ENCODE peak calls at places on chromosome 14, in eight cellular contexts. One of them, this sample, is unnamed.

GRCh38 chr14:59187802-59188460 is 536 bp upstream of the DAAM1 start:
- ATAC-seq in activated naive CD8-positive, alpha-beta T cell treated with anti-CD3 and anti-CD28 coated beads, Interleukin-2, amount 50 U/mL, for 24 hours: peak; percentile 4
- ATAC-seq in left lung: peak; percentile 25
- ATAC-seq in gastroesophageal sphincter: peak; percentile 49
- ATAC-seq in naive thymus-derived CD8-positive, alpha-beta T cell: peak; percentile 16
- ATAC-seq in stimulated activated effector memory CD8-positive, alpha-beta T cell treated with anti-CD3 and anti-CD28 coated beads, Interleukin-12 subunit alpha, Interleukin-12 subunit beta, amount 100 ng/mL, for 72 hours: peak; percentile 36
- ATAC-seq in upper lobe of left lung: peak; percentile 45
- ATAC-seq in RWPE2: peak; percentile 21
- ATAC-seq in this sample: peak; percentile 15

GRCh38 chr14:70186826-70187483 is 1.8 kb downstream of the SLC8A3 start:
- ATAC-seq in RWPE2: no peak
- ATAC-seq in upper lobe of left lung: no peak
- ATAC-seq in naive thymus-derived CD8-positive, alpha-beta T cell: no peak
- ATAC-seq in left lung: no peak
- ATAC-seq in gastroesophageal sphincter: no peak
- ATAC-seq in activated naive CD8-positive, alpha-beta T cell treated with anti-CD3 and anti-CD28 coated beads, Interleukin-2, amount 50 U/mL, for 24 hours: no peak
- ATAC-seq in stimulated activated effector memory CD8-positive, alpha-beta T cell treated with anti-CD3 and anti-CD28 coated beads, Interleukin-12 subunit alpha, Interleukin-12 subunit beta, amount 100 ng/mL, for 72 hours: peak; percentile 31
- ATAC-seq in this sample: peak; percentile 22

GRCh38 chr14:70563417-70563816 is 28.6 kb upstream of the ADAM20 start:
- ATAC-seq in naive thymus-derived CD8-positive, alpha-beta T cell: no peak
- ATAC-seq in stimulated activated effector memory CD8-positive, alpha-beta T cell treated with anti-CD3 and anti-CD28 coated beads, Interleukin-12 subunit alpha, Interleukin-12 subunit beta, amount 100 ng/mL, for 72 hours: no peak
- ATAC-seq in upper lobe of left lung: no peak
- ATAC-seq in RWPE2: no peak
- ATAC-seq in activated naive CD8-positive, alpha-beta T cell treated with anti-CD3 and anti-CD28 coated beads, Interleukin-2, amount 50 U/mL, for 24 hours: no peak
- ATAC-seq in left lung: no peak
- ATAC-seq in gastroesophageal sphincter: no peak
- ATAC-seq in this sample: no peak

GRCh38 chr14:67984274-67984673 is 164.7 kb downstream of the RAD51B start:
- ATAC-seq in naive thymus-derived CD8-positive, alpha-beta T cell: no peak
- ATAC-seq in left lung: no peak
- ATAC-seq in stimulated activated effector memory CD8-positive, alpha-beta T cell treated with anti-CD3 and anti-CD28 coated beads, Interleukin-12 subunit alpha, Interleukin-12 subunit beta, amount 100 ng/mL, for 72 hours: peak; percentile 42
- ATAC-seq in gastroesophageal sphincter: no peak
- ATAC-seq in RWPE2: no peak
- ATAC-seq in activated naive CD8-positive, alpha-beta T cell treated with anti-CD3 and anti-CD28 coated beads, Interleukin-2, amount 50 U/mL, for 24 hours: no peak
- ATAC-seq in upper lobe of left lung: no peak
- ATAC-seq in this sample: peak; percentile 70

GRCh38 chr14:104138098-104138890 is at the start of gene KIF26A:
- ATAC-seq in gastroesophageal sphincter: peak; percentile 36
- ATAC-seq in naive thymus-derived CD8-positive, alpha-beta T cell: peak; percentile 65
- ATAC-seq in upper lobe of left lung: peak; percentile 12
- ATAC-seq in RWPE2: peak; percentile 30
- ATAC-seq in left lung: peak; percentile 63
- ATAC-seq in activated naive CD8-positive, alpha-beta T cell treated with anti-CD3 and anti-CD28 coated beads, Interleukin-2, amount 50 U/mL, for 24 hours: peak; percentile 21
- ATAC-seq in stimulated activated effector memory CD8-positive, alpha-beta T cell treated with anti-CD3 and anti-CD28 coated beads, Interleukin-12 subunit alpha, Interleukin-12 subunit beta, amount 100 ng/mL, for 72 hours: peak; percentile 38
- ATAC-seq in this sample: peak; percentile 53

GRCh38 chr14:34797747-34798583 is 77.2 kb downstream of the BAZ1A start:
- ATAC-seq in left lung: no peak
- ATAC-seq in upper lobe of left lung: no peak
- ATAC-seq in naive thymus-derived CD8-positive, alpha-beta T cell: no peak
- ATAC-seq in stimulated activated effector memory CD8-positive, alpha-beta T cell treated with anti-CD3 and anti-CD28 coated beads, Interleukin-12 subunit alpha, Interleukin-12 subunit beta, amount 100 ng/mL, for 72 hours: no peak
- ATAC-seq in RWPE2: no peak
- ATAC-seq in activated naive CD8-positive, alpha-beta T cell treated with anti-CD3 and anti-CD28 coated beads, Interleukin-2, amount 50 U/mL, for 24 hours: no peak
- ATAC-seq in gastroesophageal sphincter: no peak
- ATAC-seq in this sample: no peak

GRCh38 chr14:99744199-99744872 is 48.9 kb upstream of the EML1 start:
- ATAC-seq in RWPE2: no peak
- ATAC-seq in activated naive CD8-positive, alpha-beta T cell treated with anti-CD3 and anti-CD28 coated beads, Interleukin-2, amount 50 U/mL, for 24 hours: no peak
- ATAC-seq in left lung: no peak
- ATAC-seq in gastroesophageal sphincter: no peak
- ATAC-seq in naive thymus-derived CD8-positive, alpha-beta T cell: no peak
- ATAC-seq in upper lobe of left lung: no peak
- ATAC-seq in stimulated activated effector memory CD8-positive, alpha-beta T cell treated with anti-CD3 and anti-CD28 coated beads, Interleukin-12 subunit alpha, Interleukin-12 subunit beta, amount 100 ng/mL, for 72 hours: no peak
- ATAC-seq in this sample: no peak

GRCh38 chr14:52033131-52033642 is 35.7 kb downstream of the NID2 start:
- ATAC-seq in gastroesophageal sphincter: no peak
- ATAC-seq in naive thymus-derived CD8-positive, alpha-beta T cell: no peak
- ATAC-seq in stimulated activated effector memory CD8-positive, alpha-beta T cell treated with anti-CD3 and anti-CD28 coated beads, Interleukin-12 subunit alpha, Interleukin-12 subunit beta, amount 100 ng/mL, for 72 hours: no peak
- ATAC-seq in RWPE2: peak; percentile 56
- ATAC-seq in upper lobe of left lung: peak; percentile 38
- ATAC-seq in activated naive CD8-positive, alpha-beta T cell treated with anti-CD3 and anti-CD28 coated beads, Interleukin-2, amount 50 U/mL, for 24 hours: no peak
- ATAC-seq in left lung: no peak
- ATAC-seq in this sample: no peak

GRCh38 chr14:30861200-30861599 is 13.2 kb upstream of the COCH start:
- ATAC-seq in naive thymus-derived CD8-positive, alpha-beta T cell: no peak
- ATAC-seq in upper lobe of left lung: no peak
- ATAC-seq in RWPE2: no peak
- ATAC-seq in activated naive CD8-positive, alpha-beta T cell treated with anti-CD3 and anti-CD28 coated beads, Interleukin-2, amount 50 U/mL, for 24 hours: no peak
- ATAC-seq in gastroesophageal sphincter: no peak
- ATAC-seq in stimulated activated effector memory CD8-positive, alpha-beta T cell treated with anti-CD3 and anti-CD28 coated beads, Interleukin-12 subunit alpha, Interleukin-12 subunit beta, amount 100 ng/mL, for 72 hours: peak; percentile 46
- ATAC-seq in left lung: no peak
- ATAC-seq in this sample: no peak

GRCh38 chr14:87230726-87231125 is 762.3 kb downstream of the GALC start:
- ATAC-seq in left lung: no peak
- ATAC-seq in stimulated activated effector memory CD8-positive, alpha-beta T cell treated with anti-CD3 and anti-CD28 coated beads, Interleukin-12 subunit alpha, Interleukin-12 subunit beta, amount 100 ng/mL, for 72 hours: no peak
- ATAC-seq in naive thymus-derived CD8-positive, alpha-beta T cell: no peak
- ATAC-seq in RWPE2: no peak
- ATAC-seq in upper lobe of left lung: no peak
- ATAC-seq in activated naive CD8-positive, alpha-beta T cell treated with anti-CD3 and anti-CD28 coated beads, Interleukin-2, amount 50 U/mL, for 24 hours: no peak
- ATAC-seq in gastroesophageal sphincter: no peak
- ATAC-seq in this sample: no peak

GRCh38 chr14:69773571-69774276 is 6.8 kb downstream of the SRSF5 start:
- ATAC-seq in stimulated activated effector memory CD8-positive, alpha-beta T cell treated with anti-CD3 and anti-CD28 coated beads, Interleukin-12 subunit alpha, Interleukin-12 subunit beta, amount 100 ng/mL, for 72 hours: peak; percentile 22
- ATAC-seq in naive thymus-derived CD8-positive, alpha-beta T cell: peak; percentile 24
- ATAC-seq in upper lobe of left lung: no peak
- ATAC-seq in gastroesophageal sphincter: no peak
- ATAC-seq in RWPE2: no peak
- ATAC-seq in left lung: no peak
- ATAC-seq in activated naive CD8-positive, alpha-beta T cell treated with anti-CD3 and anti-CD28 coated beads, Interleukin-2, amount 50 U/mL, for 24 hours: no peak
- ATAC-seq in this sample: no peak

GRCh38 chr14:26281280-26281998 is 316.4 kb downstream of the NOVA1 start:
- ATAC-seq in left lung: peak; percentile 70
- ATAC-seq in naive thymus-derived CD8-positive, alpha-beta T cell: no peak
- ATAC-seq in gastroesophageal sphincter: peak; percentile 55
- ATAC-seq in RWPE2: peak; percentile 42
- ATAC-seq in upper lobe of left lung: peak; percentile 38
- ATAC-seq in activated naive CD8-positive, alpha-beta T cell treated with anti-CD3 and anti-CD28 coated beads, Interleukin-2, amount 50 U/mL, for 24 hours: no peak
- ATAC-seq in stimulated activated effector memory CD8-positive, alpha-beta T cell treated with anti-CD3 and anti-CD28 coated beads, Interleukin-12 subunit alpha, Interleukin-12 subunit beta, amount 100 ng/mL, for 72 hours: no peak
- ATAC-seq in this sample: no peak

GRCh38 chr14:99235578-99235977 is 36.4 kb downstream of the BCL11B start:
- ATAC-seq in naive thymus-derived CD8-positive, alpha-beta T cell: no peak
- ATAC-seq in RWPE2: no peak
- ATAC-seq in upper lobe of left lung: no peak
- ATAC-seq in gastroesophageal sphincter: no peak
- ATAC-seq in stimulated activated effector memory CD8-positive, alpha-beta T cell treated with anti-CD3 and anti-CD28 coated beads, Interleukin-12 subunit alpha, Interleukin-12 subunit beta, amount 100 ng/mL, for 72 hours: no peak
- ATAC-seq in left lung: no peak
- ATAC-seq in activated naive CD8-positive, alpha-beta T cell treated with anti-CD3 and anti-CD28 coated beads, Interleukin-2, amount 50 U/mL, for 24 hours: no peak
- ATAC-seq in this sample: no peak

GRCh38 chr14:51419685-51420084 is 179.6 kb downstream of the TMX1 start:
- ATAC-seq in stimulated activated effector memory CD8-positive, alpha-beta T cell treated with anti-CD3 and anti-CD28 coated beads, Interleukin-12 subunit alpha, Interleukin-12 subunit beta, amount 100 ng/mL, for 72 hours: no peak
- ATAC-seq in RWPE2: no peak
- ATAC-seq in left lung: no peak
- ATAC-seq in upper lobe of left lung: no peak
- ATAC-seq in naive thymus-derived CD8-positive, alpha-beta T cell: peak; percentile 80
- ATAC-seq in gastroesophageal sphincter: no peak
- ATAC-seq in activated naive CD8-positive, alpha-beta T cell treated with anti-CD3 and anti-CD28 coated beads, Interleukin-2, amount 50 U/mL, for 24 hours: no peak
- ATAC-seq in this sample: peak; percentile 59

This sample was measured in activated T-helper 17 cell treated with anti-CD3 and anti-CD28 coated beads, Interleukin-2, amount 50 U/mL, for 72 hours.